ENCODE peak calls at places on chromosomes 11 and 22, in eight cellular contexts. W, N, L, K, R, V, A and I are unnamed samples.

GRCh38 chr22:46444390-46444854 is 93.0 kb downstream of the CELSR1 start:
- DNase-seq in W (no peak), N (no peak), L (no peak), K (no peak), R (peak), V (no peak), A (no peak), I (peak)

GRCh38 chr11:114201219-114201618 is 95.0 kb upstream of the NNMT start:
- DNase-seq in W (no peak), N (no peak), L (no peak), K (no peak), R (no peak), V (no peak), A (no peak), I (no peak)

GRCh38 chr11:32184057-32185055 is 93.5 kb downstream of the RCN1 start:
- DNase-seq in W (no peak), N (no peak), L (no peak), K (no peak), R (no peak), V (peak), A (no peak), I (no peak)

GRCh38 chr11:96194571-96194970 is 148.4 kb downstream of the MAML2 start:
- DNase-seq in W (no peak), N (no peak), L (no peak), K (no peak), R (no peak), V (no peak), A (no peak), I (no peak)

GRCh38 chr22:45774016-45774670 is 102.5 kb downstream of the ATXN10 start:
- DNase-seq in W (no peak), N (no peak), L (no peak), K (no peak), R (no peak), V (no peak), A (no peak), I (no peak)

GRCh38 chr11:85884581-85885021 is 29.4 kb downstream of the CCDC83 start:
- DNase-seq in W (no peak), N (no peak), L (no peak), K (no peak), R (no peak), V (no peak), A (no peak), I (no peak)

GRCh38 chr11:26905368-26905767 is 88.5 kb upstream of the FIBIN start:
- DNase-seq in W (no peak), N (no peak), L (no peak), K (no peak), R (no peak), V (no peak), A (no peak), I (no peak)

GRCh38 chr11:1303196-1303821 is 6.1 kb downstream of the TOLLIP start:
- DNase-seq in W (no peak), N (no peak), L (no peak), K (no peak), R (peak), V (no peak), A (peak), I (no peak)

GRCh38 chr22:45212992-45213751 is 27.5 kb downstream of the KIAA0930 start:
- DNase-seq in W (no peak), N (no peak), L (peak), K (peak), R (no peak), V (no peak), A (no peak), I (no peak)

GRCh38 chr11:128892866-128893565 is 1.9 kb downstream of the KCNJ5 start:
- DNase-seq in W (no peak), N (no peak), L (no peak), K (peak), R (peak), V (no peak), A (no peak), I (no peak)

GRCh38 chr11:96447208-96447607 is 57.4 kb downstream of the JRKL start:
- DNase-seq in W (no peak), N (no peak), L (no peak), K (no peak), R (no peak), V (no peak), A (no peak), I (no peak)

GRCh38 chr11:44643207-44643606 is 77.7 kb downstream of the CD82 start:
- DNase-seq in W (no peak), N (no peak), L (no peak), K (no peak), R (no peak), V (no peak), A (no peak), I (no peak)

GRCh38 chr11:108117746-108118371 is 3.5 kb upstream of the ACAT1 start:
- DNase-seq in W (peak), N (peak), L (no peak), K (no peak), R (no peak), V (peak), A (no peak), I (no peak)

GRCh38 chr11:44945639-44946038 is 5.0 kb downstream of the TP53I11 start:
- DNase-seq in W (no peak), N (no peak), L (peak), K (peak), R (no peak), V (no peak), A (no peak), I (no peak)

GRCh38 chr11:26858098-26858497 is 135.8 kb upstream of the FIBIN start:
- DNase-seq in W (no peak), N (no peak), L (no peak), K (no peak), R (no peak), V (no peak), A (no peak), I (no peak)

GRCh38 chr11:102794382-102794781 is 3.6 kb downstream of the MMP1 start:
- DNase-seq in W (peak), N (no peak), L (no peak), K (no peak), R (peak), V (peak), A (no peak), I (peak)

GRCh38 chr11:18617688-18618340 is 16.3 kb downstream of the SPTY2D1 start:
- DNase-seq in W (no peak), N (no peak), L (no peak), K (no peak), R (no peak), V (peak), A (no peak), I (no peak)

GRCh38 chr11:10930224-10930960 is 72.5 kb upstream of the ZBED5 start:
- DNase-seq in W (no peak), N (no peak), L (no peak), K (no peak), R (no peak), V (no peak), A (no peak), I (peak)
- TF ChIP-seq CTCF in W (no peak), N (peak), L (no peak), K (no peak), R (no peak), V (no peak), A (no peak), I (no peak)

GRCh38 chr22:40499187-40499753 is 128.9 kb downstream of the SGSM3 start:
- DNase-seq in W (peak), N (peak), L (no peak), K (no peak), R (no peak), V (peak), A (no peak), I (no peak)
- H3K4me3 ChIP-seq in W (peak), N (no peak), L (no peak), K (no peak), R (no peak), V (no peak), A (no peak), I (no peak)

GRCh38 chr22:35630387-35630793 is 13.3 kb upstream of the MB start:
- DNase-seq in W (peak), N (peak), L (no peak), K (peak), R (peak), V (no peak), A (no peak), I (no peak)

GRCh38 chr22:35628732-35629131 is 11.6 kb upstream of the MB start:
- DNase-seq in W (no peak), N (no peak), L (no peak), K (no peak), R (no peak), V (no peak), A (no peak), I (no peak)

GRCh38 chr22:35631597-35631996 is 14.5 kb upstream of the MB start:
- DNase-seq in W (peak), N (no peak), L (no peak), K (peak), R (peak), V (peak), A (no peak), I (peak)

GRCh38 chr22:35630891-35631290 is 13.8 kb upstream of the MB start:
- DNase-seq in W (no peak), N (no peak), L (no peak), K (peak), R (no peak), V (no peak), A (no peak), I (no peak)

DNA sequence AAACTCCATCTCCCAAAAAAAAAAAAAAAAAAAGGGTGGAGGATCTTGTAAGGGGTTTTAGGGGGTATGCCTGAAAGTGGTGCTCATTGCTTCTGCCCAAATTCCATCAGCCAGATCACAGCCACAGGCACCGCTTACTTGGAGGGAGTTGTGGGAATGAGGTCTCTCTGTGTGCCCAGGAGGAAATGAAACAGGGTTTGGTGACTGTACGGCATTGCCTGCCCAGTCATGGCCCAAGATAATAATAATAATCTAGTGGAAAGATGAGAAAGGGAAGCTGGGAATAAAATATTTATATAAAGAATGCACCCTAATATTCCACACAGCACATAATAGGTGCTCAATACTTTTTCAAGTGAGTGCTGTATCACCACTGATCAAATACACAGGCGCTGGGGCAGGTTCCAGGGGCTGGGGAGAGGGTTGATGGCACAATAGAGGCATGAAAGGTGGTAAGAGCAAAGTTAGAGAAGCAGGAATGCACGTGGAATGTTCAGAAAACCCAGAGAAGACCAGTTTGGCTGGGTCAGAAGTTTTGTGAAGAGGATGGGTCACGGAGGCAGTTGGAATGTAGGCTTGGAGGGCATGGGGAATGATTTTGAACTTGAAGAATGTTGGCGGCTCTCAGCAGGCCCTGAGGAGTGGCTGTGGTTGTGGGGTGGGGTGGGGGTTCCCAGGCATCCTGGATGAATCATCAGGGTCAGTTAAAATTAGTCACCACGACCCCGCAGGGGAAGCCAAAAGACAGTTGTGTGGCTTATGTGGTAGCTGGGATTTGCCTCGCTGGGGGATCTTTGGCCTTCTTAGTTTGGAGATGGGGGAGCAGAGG is 12.5 kb upstream of the MB start:
- DNase-seq in W (peak), N (peak), L (peak), K (peak), R (peak), V (peak), A (no peak), I (no peak)
- H3K27ac ChIP-seq in W (peak), N (peak), L (peak), K (peak), R (no peak), V (no peak), A (no peak), I (no peak)

GRCh38 chr11:78570031-78570430 is 4.6 kb downstream of the NARS2 start:
- DNase-seq in W (no peak), N (no peak), L (no peak), K (no peak), R (no peak), V (no peak), A (no peak), I (no peak)
- TF ChIP-seq CTCF in W (no peak), N (no peak), L (no peak), K (no peak), R (no peak), V (no peak), A (no peak), I (no peak)

DNA sequence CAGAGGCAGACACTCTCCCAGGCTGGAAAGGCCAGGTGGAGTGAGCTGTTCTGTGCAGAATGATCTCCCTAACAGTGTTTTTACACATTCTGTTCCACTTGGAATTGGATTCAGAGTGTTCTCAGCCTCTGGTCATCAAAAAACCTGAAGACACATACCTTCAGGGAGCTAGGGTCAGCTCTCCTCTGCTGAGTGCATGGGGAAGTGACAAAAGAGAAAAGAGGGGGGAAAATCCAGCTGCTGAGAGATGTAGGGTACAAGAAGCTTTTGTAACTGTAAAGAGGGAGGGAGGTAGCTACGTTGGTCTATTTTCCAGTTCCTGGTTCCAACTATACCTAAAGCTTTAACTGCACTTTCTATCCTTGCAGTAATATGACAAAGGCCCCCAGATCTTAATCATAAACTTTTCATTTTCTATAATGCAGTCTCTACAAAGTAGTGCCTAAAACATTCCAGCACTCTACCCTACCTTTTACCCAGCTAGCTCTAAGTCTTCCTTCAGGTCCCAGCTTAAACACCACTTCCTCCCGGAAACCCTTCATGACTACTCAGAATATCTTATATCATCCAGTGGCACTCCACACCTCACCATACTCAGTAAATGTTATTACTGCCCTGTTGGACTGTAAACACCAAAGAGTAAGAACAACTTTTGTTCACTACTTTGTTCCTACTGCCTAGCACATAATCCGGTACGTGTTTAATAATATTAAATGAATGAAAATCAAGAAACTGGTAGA is 9.2 kb downstream of the MAPK1 start:
- DNase-seq in W (no peak), N (no peak), L (no peak), K (no peak), R (no peak), V (no peak), A (no peak), I (no peak)
- H3K4me3 ChIP-seq in W (no peak), N (no peak), L (no peak), K (no peak), R (no peak), V (no peak), A (no peak), I (no peak)

GRCh38 chr11:10588904-10589303 is 20.4 kb upstream of the LYVE1 start:
- DNase-seq in W (no peak), N (no peak), L (no peak), K (no peak), R (no peak), V (no peak), A (no peak), I (no peak)
- H3K27ac ChIP-seq in W (no peak), N (no peak), L (no peak), K (peak), R (no peak), V (no peak), A (no peak), I (no peak)

DNA sequence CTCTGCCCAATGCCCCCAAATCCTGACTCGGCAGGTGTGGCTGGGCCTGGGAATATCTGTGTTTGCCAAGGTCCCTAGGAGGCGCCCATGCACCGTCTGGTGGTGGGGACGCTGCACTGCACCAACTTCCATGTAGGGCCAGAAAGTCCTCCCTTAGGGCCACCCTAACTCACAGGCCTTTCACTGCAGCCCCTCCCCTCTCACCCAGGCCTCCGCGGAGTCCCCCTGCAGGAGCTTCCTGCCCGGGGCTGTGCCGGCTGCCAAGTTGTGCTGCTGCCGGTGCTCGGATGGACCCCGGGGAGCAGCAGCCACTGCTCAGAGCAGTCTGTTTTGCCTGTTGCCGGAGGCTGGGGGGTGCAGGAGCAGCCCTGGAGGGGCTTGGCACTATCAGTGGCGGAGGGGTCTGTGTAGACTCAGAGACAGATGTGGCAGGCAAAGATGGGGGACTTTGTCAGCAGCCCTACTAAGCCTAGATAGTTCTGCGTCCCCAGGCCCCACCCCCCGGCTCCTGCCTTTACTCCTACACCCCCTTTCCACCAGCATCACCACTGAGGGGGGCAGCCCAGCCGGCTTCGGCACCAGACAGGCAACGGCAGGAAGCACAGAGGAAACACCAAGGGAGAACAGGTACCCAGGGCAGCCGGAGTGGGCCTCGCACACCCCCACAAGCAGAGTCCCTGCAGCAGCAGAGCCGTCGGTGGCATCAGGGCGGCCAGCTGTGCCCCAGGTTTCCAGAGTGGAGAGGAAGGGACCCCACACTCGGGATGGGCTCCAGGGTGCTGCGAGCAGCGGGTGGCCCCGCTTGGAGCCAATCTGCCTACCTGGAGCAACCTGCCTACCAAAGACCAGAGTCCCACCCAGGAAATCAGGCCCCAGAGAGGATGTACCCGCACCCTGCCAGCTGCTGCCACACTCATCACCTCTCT is 124.3 kb downstream of the TRIM29 start:
- DNase-seq in W (peak), N (no peak), L (peak), K (no peak), R (peak), V (no peak), A (peak), I (peak)
- TF ChIP-seq CTCF in W (peak), N (peak), L (peak), K (peak), R (peak), V (peak), A (peak), I (peak)

DNA sequence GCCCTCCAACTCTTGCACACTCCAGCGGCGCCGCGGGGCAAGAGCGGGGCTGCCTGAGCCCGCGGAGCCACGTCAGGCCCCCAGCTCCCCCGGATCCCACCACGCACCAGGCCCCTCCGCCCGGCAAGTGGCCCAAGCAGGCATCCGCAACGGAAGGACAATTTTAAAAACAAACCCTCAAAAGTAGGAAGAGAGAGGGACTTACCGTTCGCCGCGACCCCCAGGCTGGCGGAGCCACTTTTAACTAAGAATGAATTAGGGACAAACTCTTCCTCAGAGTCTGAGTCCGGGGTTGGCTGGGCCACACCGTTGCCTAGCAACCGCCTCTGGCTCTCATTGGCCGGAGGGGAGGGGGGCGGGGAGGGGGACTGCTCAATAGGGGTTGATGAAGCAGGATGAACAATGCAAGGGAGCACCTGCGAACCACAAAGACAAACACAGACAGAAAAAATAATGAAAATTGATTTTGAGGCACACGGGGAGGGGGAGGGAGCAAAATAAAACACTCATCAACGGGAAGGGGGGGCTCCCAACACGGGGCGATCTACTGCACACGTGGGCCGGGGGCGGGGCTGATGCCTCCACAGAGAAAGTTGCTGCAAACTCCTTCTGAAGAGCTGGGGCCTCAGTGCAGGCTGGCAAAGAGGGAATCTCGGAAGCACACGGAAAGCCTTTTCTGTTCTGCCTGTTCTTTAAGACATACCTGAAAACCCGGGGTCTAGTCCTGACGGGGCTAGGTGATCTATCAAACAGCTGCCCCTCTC is 387.5 kb upstream of the NARS2 start:
- DNase-seq in W (no peak), N (peak), L (no peak), K (no peak), R (peak), V (no peak), A (no peak), I (no peak)
- H3K4me3 ChIP-seq in W (no peak), N (peak), L (no peak), K (no peak), R (peak), V (no peak), A (no peak), I (no peak)

DNA sequence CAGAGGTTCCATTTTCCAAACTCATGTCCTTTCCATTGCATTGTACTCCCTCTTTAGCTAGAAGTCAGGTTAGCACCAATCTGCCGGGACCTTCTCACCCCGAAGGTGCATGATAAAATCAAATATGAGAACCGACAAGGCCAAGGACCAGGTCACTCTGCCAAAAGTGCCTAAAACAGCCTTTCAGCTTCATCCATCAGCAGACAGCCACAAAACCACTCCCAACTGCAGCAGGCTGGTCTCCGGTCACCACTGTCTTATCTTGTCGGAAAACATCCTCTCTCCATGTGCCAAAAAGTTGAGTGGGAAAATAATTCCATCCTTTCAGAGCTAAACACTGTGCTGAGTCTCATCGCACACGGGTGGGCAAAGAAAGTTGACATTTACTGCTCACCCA is 1.4 kb downstream of the PI4KA start:
- DNase-seq in W (no peak), N (no peak), L (no peak), K (no peak), R (no peak), V (no peak), A (no peak), I (no peak)
- H3K27ac ChIP-seq in W (no peak), N (no peak), L (peak), K (peak), R (no peak), V (no peak), A (no peak), I (no peak)